ENCODE peak calls at places on chromosomes 13 and 19, in eight cellular contexts. One of them, this sample, is unnamed.

GRCh38 chr19:403221-404036 is 5.5 kb downstream of the C2CD4C start:
- DNase-seq in IMR-90: no peak
- DNase-seq in Karpas-422: no peak
- DNase-seq in OCI-LY7: no peak
- DNase-seq in PC-3: no peak
- DNase-seq in PC-9: no peak
- DNase-seq in SK-N-SH: peak
- DNase-seq in HepG2: no peak
- DNase-seq in this sample: no peak

GRCh38 chr13:111556496-111556895 is 236.1 kb downstream of the TEX29 start:
- DNase-seq in OCI-LY7: no peak
- DNase-seq in PC-9: no peak
- DNase-seq in IMR-90: no peak
- DNase-seq in SK-N-SH: no peak
- DNase-seq in Karpas-422: no peak
- DNase-seq in HepG2: no peak
- DNase-seq in PC-3: no peak
- DNase-seq in this sample: no peak

GRCh38 chr13:70568571-70568970 is 460.3 kb upstream of the KLHL1 start:
- DNase-seq in OCI-LY7: peak
- DNase-seq in PC-9: no peak
- DNase-seq in PC-3: peak
- DNase-seq in IMR-90: peak
- DNase-seq in HepG2: peak
- DNase-seq in SK-N-SH: peak
- DNase-seq in Karpas-422: peak
- DNase-seq in this sample: peak

GRCh38 chr19:46951236-46951986 is 68.2 kb upstream of the NPAS1 start:
- DNase-seq in OCI-LY7: no peak
- DNase-seq in HepG2: peak
- DNase-seq in SK-N-SH: no peak
- DNase-seq in Karpas-422: no peak
- DNase-seq in PC-3: peak
- DNase-seq in IMR-90: peak
- DNase-seq in PC-9: no peak
- DNase-seq in this sample: no peak

GRCh38 chr19:18044825-18045304 is 36.9 kb downstream of the ARRDC2 start:
- DNase-seq in PC-3: peak
- DNase-seq in IMR-90: peak
- DNase-seq in Karpas-422: peak
- DNase-seq in HepG2: no peak
- DNase-seq in PC-9: peak
- DNase-seq in SK-N-SH: no peak
- DNase-seq in OCI-LY7: peak
- DNase-seq in this sample: no peak

GRCh38 chr13:53439439-53440225 is 411.0 kb downstream of the OLFM4 start:
- DNase-seq in PC-9: no peak
- DNase-seq in PC-3: no peak
- DNase-seq in SK-N-SH: no peak
- DNase-seq in OCI-LY7: no peak
- DNase-seq in Karpas-422: no peak
- DNase-seq in IMR-90: no peak
- DNase-seq in HepG2: no peak
- DNase-seq in this sample: no peak

GRCh38 chr13:41370736-41371135 is 59.7 kb downstream of the NAA16 start:
- DNase-seq in Karpas-422: no peak
- DNase-seq in HepG2: no peak
- DNase-seq in PC-9: no peak
- DNase-seq in OCI-LY7: no peak
- DNase-seq in PC-3: no peak
- DNase-seq in SK-N-SH: no peak
- DNase-seq in IMR-90: no peak
- DNase-seq in this sample: no peak

GRCh38 chr13:110560606-110561334 is 752 bp downstream of the RAB20 start:
- DNase-seq in PC-9: no peak
- DNase-seq in HepG2: peak
- DNase-seq in PC-3: peak
- DNase-seq in OCI-LY7: no peak
- DNase-seq in SK-N-SH: peak
- DNase-seq in Karpas-422: no peak
- DNase-seq in IMR-90: no peak
- DNase-seq in this sample: peak

GRCh38 chr13:48446454-48446853 is 33.5 kb upstream of the LPAR6 start:
- DNase-seq in PC-9: no peak
- DNase-seq in PC-3: peak
- DNase-seq in IMR-90: peak
- DNase-seq in OCI-LY7: no peak
- DNase-seq in HepG2: no peak
- DNase-seq in SK-N-SH: no peak
- DNase-seq in Karpas-422: no peak
- DNase-seq in this sample: peak

GRCh38 chr13:20146381-20146780 is 14.5 kb downstream of the GJA3 start:
- DNase-seq in PC-3: no peak
- DNase-seq in OCI-LY7: no peak
- DNase-seq in SK-N-SH: no peak
- DNase-seq in PC-9: no peak
- DNase-seq in HepG2: no peak
- DNase-seq in IMR-90: no peak
- DNase-seq in Karpas-422: no peak
- DNase-seq in this sample: no peak

GRCh38 chr19:39133431-39134270 is 8.1 kb downstream of the PAK4 start:
- DNase-seq in Karpas-422: no peak
- DNase-seq in OCI-LY7: no peak
- DNase-seq in HepG2: no peak
- DNase-seq in PC-9: no peak
- DNase-seq in PC-3: no peak
- DNase-seq in SK-N-SH: peak
- DNase-seq in IMR-90: no peak
- DNase-seq in this sample: no peak

GRCh38 chr19:18883530-18884304 is 12.2 kb downstream of the CERS1 start:
- DNase-seq in Karpas-422: no peak
- DNase-seq in OCI-LY7: no peak
- DNase-seq in PC-3: no peak
- DNase-seq in PC-9: no peak
- DNase-seq in IMR-90: no peak
- DNase-seq in HepG2: no peak
- DNase-seq in SK-N-SH: no peak
- DNase-seq in this sample: no peak

GRCh38 chr13:104315606-104316005 is 1249.4 kb upstream of the SLC10A2 start:
- DNase-seq in OCI-LY7: no peak
- DNase-seq in PC-3: peak
- DNase-seq in IMR-90: peak
- DNase-seq in Karpas-422: no peak
- DNase-seq in PC-9: peak
- DNase-seq in SK-N-SH: no peak
- DNase-seq in HepG2: peak
- DNase-seq in this sample: peak

GRCh38 chr19:1251233-1251502 is 2.8 kb downstream of the MIDN start:
- DNase-seq in PC-9: no peak
- DNase-seq in SK-N-SH: peak
- DNase-seq in OCI-LY7: no peak
- DNase-seq in HepG2: peak
- DNase-seq in Karpas-422: no peak
- DNase-seq in PC-3: peak
- DNase-seq in IMR-90: peak
- DNase-seq in this sample: peak

GRCh38 chr19:17081672-17082630 is 6.4 kb downstream of the MYO9B start:
- DNase-seq in Karpas-422: peak
- DNase-seq in OCI-LY7: no peak
- DNase-seq in PC-3: no peak
- DNase-seq in PC-9: no peak
- DNase-seq in SK-N-SH: no peak
- DNase-seq in HepG2: no peak
- DNase-seq in IMR-90: no peak
- DNase-seq in this sample: no peak

GRCh38 chr13:24632382-24633121 is 47.7 kb upstream of the ATP12A start:
- DNase-seq in IMR-90: no peak
- DNase-seq in Karpas-422: no peak
- DNase-seq in PC-9: no peak
- DNase-seq in SK-N-SH: no peak
- DNase-seq in PC-3: peak
- DNase-seq in HepG2: no peak
- DNase-seq in OCI-LY7: no peak
- DNase-seq in this sample: no peak

GRCh38 chr13:109862627-109863026 is 76.2 kb upstream of the IRS2 start:
- DNase-seq in PC-9: no peak
- DNase-seq in Karpas-422: no peak
- DNase-seq in SK-N-SH: no peak
- DNase-seq in OCI-LY7: no peak
- DNase-seq in PC-3: peak
- DNase-seq in IMR-90: peak
- DNase-seq in HepG2: no peak
- DNase-seq in this sample: no peak

GRCh38 chr19:13029893-13030292 is 34.6 kb downstream of the NFIX start:
- DNase-seq in Karpas-422: peak
- DNase-seq in PC-3: peak
- DNase-seq in HepG2: no peak
- DNase-seq in IMR-90: no peak
- DNase-seq in OCI-LY7: peak
- DNase-seq in PC-9: no peak
- DNase-seq in SK-N-SH: no peak
- DNase-seq in this sample: peak

GRCh38 chr13:94419304-94419943 is 60.1 kb downstream of the DCT start:
- DNase-seq in PC-9: no peak
- DNase-seq in IMR-90: peak
- DNase-seq in Karpas-422: no peak
- DNase-seq in HepG2: no peak
- DNase-seq in OCI-LY7: no peak
- DNase-seq in PC-3: peak
- DNase-seq in SK-N-SH: no peak
- DNase-seq in this sample: peak

GRCh38 chr19:53894736-53895135 is 12.7 kb downstream of the PRKCG start:
- DNase-seq in PC-3: peak
- DNase-seq in Karpas-422: no peak
- DNase-seq in PC-9: peak
- DNase-seq in HepG2: no peak
- DNase-seq in IMR-90: no peak
- DNase-seq in SK-N-SH: no peak
- DNase-seq in OCI-LY7: no peak
- DNase-seq in this sample: no peak

GRCh38 chr19:47539747-47540311 is 25.0 kb upstream of the NAPA start:
- DNase-seq in PC-3: no peak
- DNase-seq in SK-N-SH: peak
- DNase-seq in PC-9: no peak
- DNase-seq in HepG2: no peak
- DNase-seq in IMR-90: no peak
- DNase-seq in Karpas-422: no peak
- DNase-seq in OCI-LY7: no peak
- DNase-seq in this sample: no peak

GRCh38 chr13:44237276-44237767 is 136.3 kb upstream of the SERP2 start:
- DNase-seq in PC-3: peak
- DNase-seq in IMR-90: peak
- DNase-seq in HepG2: no peak
- DNase-seq in PC-9: peak
- DNase-seq in SK-N-SH: peak
- DNase-seq in OCI-LY7: no peak
- DNase-seq in Karpas-422: no peak
- DNase-seq in this sample: peak

GRCh38 chr19:41876847-41877489 is at the start of gene CD79A:
- DNase-seq in SK-N-SH: no peak
- DNase-seq in Karpas-422: peak
- DNase-seq in OCI-LY7: peak
- DNase-seq in PC-9: no peak
- DNase-seq in IMR-90: no peak
- DNase-seq in HepG2: no peak
- DNase-seq in PC-3: no peak
- DNase-seq in this sample: no peak

GRCh38 chr13:43242040-43242439 is 218.7 kb downstream of the DNAJC15 start:
- DNase-seq in Karpas-422: no peak
- DNase-seq in OCI-LY7: no peak
- DNase-seq in PC-9: no peak
- DNase-seq in HepG2: no peak
- DNase-seq in SK-N-SH: no peak
- DNase-seq in PC-3: no peak
- DNase-seq in IMR-90: peak
- DNase-seq in this sample: no peak

GRCh38 chr13:50149932-50150331 is 134.7 kb downstream of the KCNRG start:
- DNase-seq in OCI-LY7: no peak
- DNase-seq in PC-3: no peak
- DNase-seq in HepG2: no peak
- DNase-seq in Karpas-422: no peak
- DNase-seq in SK-N-SH: no peak
- DNase-seq in PC-9: no peak
- DNase-seq in IMR-90: no peak
- DNase-seq in this sample: peak

GRCh38 chr13:93727301-93728141 is 500.9 kb downstream of the GPC6 start:
- DNase-seq in SK-N-SH: no peak
- DNase-seq in Karpas-422: no peak
- DNase-seq in HepG2: peak
- DNase-seq in PC-3: peak
- DNase-seq in OCI-LY7: no peak
- DNase-seq in PC-9: no peak
- DNase-seq in IMR-90: peak
- DNase-seq in this sample: no peak

GRCh38 chr13:34216251-34216650 is 398.3 kb downstream of the RFC3 start:
- DNase-seq in OCI-LY7: no peak
- DNase-seq in IMR-90: no peak
- DNase-seq in Karpas-422: no peak
- DNase-seq in PC-9: no peak
- DNase-seq in PC-3: no peak
- DNase-seq in SK-N-SH: no peak
- DNase-seq in HepG2: no peak
- DNase-seq in this sample: no peak

GRCh38 chr13:34217343-34218094 is 399.6 kb downstream of the RFC3 start:
- DNase-seq in IMR-90: no peak
- DNase-seq in HepG2: no peak
- DNase-seq in PC-9: no peak
- DNase-seq in Karpas-422: no peak
- DNase-seq in SK-N-SH: no peak
- DNase-seq in OCI-LY7: no peak
- DNase-seq in PC-3: no peak
- DNase-seq in this sample: no peak
- H2AFZ ChIP-seq in IMR-90: no peak
- H2AFZ ChIP-seq in HepG2: no peak
- H2AFZ ChIP-seq in PC-9: peak
- H2AFZ ChIP-seq in Karpas-422: no peak
- H2AFZ ChIP-seq in SK-N-SH: no peak
- H2AFZ ChIP-seq in OCI-LY7: no peak
- H2AFZ ChIP-seq in PC-3: no peak
- H2AFZ ChIP-seq in this sample: no peak

GRCh38 chr19:10095622-10095947 is 6.9 kb downstream of the ANGPTL6 start:
- DNase-seq in HepG2: no peak
- DNase-seq in PC-3: no peak
- DNase-seq in PC-9: no peak
- DNase-seq in SK-N-SH: no peak
- DNase-seq in IMR-90: no peak
- DNase-seq in OCI-LY7: no peak
- DNase-seq in Karpas-422: no peak
- DNase-seq in this sample: no peak
- H2AFZ ChIP-seq in HepG2: no peak
- H2AFZ ChIP-seq in PC-3: peak
- H2AFZ ChIP-seq in PC-9: peak
- H2AFZ ChIP-seq in SK-N-SH: peak
- H2AFZ ChIP-seq in IMR-90: peak
- H2AFZ ChIP-seq in OCI-LY7: peak
- H2AFZ ChIP-seq in Karpas-422: peak
- H2AFZ ChIP-seq in this sample: peak

GRCh38 chr19:35903550-35904179 is 1.3 kb downstream of the HCST start:
- DNase-seq in HepG2: peak
- DNase-seq in PC-3: peak
- DNase-seq in IMR-90: peak
- DNase-seq in SK-N-SH: peak
- DNase-seq in OCI-LY7: peak
- DNase-seq in Karpas-422: peak
- DNase-seq in PC-9: peak
- DNase-seq in this sample: no peak
- H2AFZ ChIP-seq in HepG2: no peak
- H2AFZ ChIP-seq in PC-3: peak
- H2AFZ ChIP-seq in IMR-90: peak
- H2AFZ ChIP-seq in SK-N-SH: peak
- H2AFZ ChIP-seq in OCI-LY7: peak
- H2AFZ ChIP-seq in Karpas-422: peak
- H2AFZ ChIP-seq in PC-9: peak
- H2AFZ ChIP-seq in this sample: peak

GRCh38 chr13:95924389-95924994 is 128.7 kb downstream of the UGGT2 start:
- DNase-seq in HepG2: peak
- DNase-seq in IMR-90: peak
- DNase-seq in PC-3: peak
- DNase-seq in SK-N-SH: no peak
- DNase-seq in PC-9: peak
- DNase-seq in OCI-LY7: no peak
- DNase-seq in Karpas-422: no peak
- DNase-seq in this sample: peak
- H2AFZ ChIP-seq in HepG2: no peak
- H2AFZ ChIP-seq in IMR-90: no peak
- H2AFZ ChIP-seq in PC-3: no peak
- H2AFZ ChIP-seq in SK-N-SH: no peak
- H2AFZ ChIP-seq in PC-9: no peak
- H2AFZ ChIP-seq in OCI-LY7: no peak
- H2AFZ ChIP-seq in Karpas-422: no peak
- H2AFZ ChIP-seq in this sample: no peak